ENCODE peak calls at places on chromosome 6, in ten cellular contexts. V is HFF-Myc, D is testis, S is lung, B is Panc1, M is pancreas, R is PC-9, Q is PC-3, W is heart left ventricle, N is fibroblast of villous mesenchyme. G is an unnamed sample.

GRCh38 chr6:24472181-24472580 is 17.2 kb downstream of the GPLD1 start:
- DNase-seq in R (no peak), D (no peak), N (no peak), V (no peak), M (no peak), W (no peak), S (no peak), Q (peak), B (no peak), G (peak)

GRCh38 chr6:52976591-52977035 is 18.5 kb downstream of the GSTA4 start:
- DNase-seq in M (peak), B (no peak), S (no peak), R (no peak), N (no peak), D (peak), V (no peak), W (no peak), Q (no peak), G (no peak)

GRCh38 chr6:158784505-158784904 is 34.7 kb downstream of the EZR start:
- DNase-seq in W (no peak), R (peak), V (no peak), M (no peak), Q (peak), B (no peak), N (no peak), S (no peak), D (no peak), G (peak)

GRCh38 chr6:50995036-50995435 is 176.4 kb downstream of the TFAP2B start:
- DNase-seq in R (no peak), Q (no peak), W (no peak), N (no peak), V (no peak), D (no peak), M (no peak), S (no peak), B (no peak), G (no peak)

GRCh38 chr6:125004198-125004597 is 42.0 kb downstream of the RNF217 start:
- DNase-seq in R (no peak), D (no peak), Q (no peak), M (no peak), V (no peak), S (no peak), B (no peak), N (peak), W (peak), G (no peak)

GRCh38 chr6:105601541-105602174 is 198.8 kb upstream of the PREP start:
- DNase-seq in D (peak), V (no peak), N (peak), R (peak), W (peak), B (no peak), S (peak), Q (no peak), M (peak), G (peak)

GRCh38 chr6:133889557-133890301 is 816 bp downstream of the TCF21 start:
- DNase-seq in Q (no peak), D (peak), B (no peak), S (no peak), W (peak), R (no peak), N (peak), M (no peak), V (no peak), G (peak)

GRCh38 chr6:67541591-67541990 is 1093.5 kb upstream of the ADGRB3 start:
- DNase-seq in Q (peak), B (no peak), M (no peak), S (no peak), D (no peak), R (no peak), N (peak), V (no peak), W (no peak), G (peak)

GRCh38 chr6:135372758-135373157 is 124.8 kb downstream of the AHI1 start:
- DNase-seq in S (no peak), W (no peak), N (no peak), R (no peak), D (no peak), M (no peak), V (no peak), B (no peak), Q (no peak), G (peak)

GRCh38 chr6:105628156-105628860 is 225.4 kb upstream of the PREP start:
- DNase-seq in V (no peak), M (no peak), N (peak), W (no peak), B (no peak), D (no peak), S (no peak), R (no peak), Q (no peak), G (no peak)

GRCh38 chr6:144607998-144608736 is 323.0 kb downstream of the UTRN start:
- DNase-seq in R (no peak), S (no peak), W (no peak), V (no peak), Q (no peak), B (no peak), N (no peak), D (no peak), M (no peak), G (no peak)

GRCh38 chr6:3202999-3203696 is 24.3 kb downstream of the TUBB2B start:
- DNase-seq in R (no peak), M (no peak), V (no peak), D (no peak), N (peak), S (no peak), B (no peak), Q (no peak), W (no peak), G (peak)

GRCh38 chr6:30175765-30176164 is 12.4 kb downstream of the TRIM15 start:
- DNase-seq in D (no peak), W (no peak), S (no peak), R (no peak), B (no peak), N (no peak), V (no peak), M (no peak), Q (no peak), G (no peak)

GRCh38 chr6:107618672-107619071 is 128.8 kb downstream of the SOBP start:
- DNase-seq in R (no peak), D (no peak), Q (no peak), V (no peak), N (no peak), W (no peak), S (no peak), B (no peak), M (no peak), G (no peak)

GRCh38 chr6:109299695-109300564 is 82.3 kb downstream of the CD164 start:
- DNase-seq in N (no peak), D (peak), M (peak), W (peak), B (no peak), R (no peak), V (no peak), S (no peak), Q (no peak), G (no peak)

GRCh38 chr6:167789358-167789757 is 37.4 kb upstream of the AFDN start:
- DNase-seq in Q (no peak), V (no peak), M (no peak), W (no peak), B (no peak), S (no peak), D (no peak), N (no peak), R (no peak), G (no peak)

GRCh38 chr6:44004625-44005506 is 122.4 kb downstream of the MRPL14 start:
- DNase-seq in S (no peak), N (no peak), M (no peak), V (no peak), B (no peak), W (peak), R (peak), D (no peak), Q (peak), G (no peak)

GRCh38 chr6:107866606-107867301 is 42.6 kb upstream of the SCML4 start:
- DNase-seq in B (no peak), R (no peak), W (no peak), Q (peak), S (no peak), N (peak), V (peak), M (no peak), D (no peak), G (peak)

GRCh38 chr6:130027948-130028347 is 9.6 kb downstream of the L3MBTL3 start:
- DNase-seq in S (no peak), V (no peak), B (no peak), D (no peak), N (no peak), W (no peak), R (no peak), Q (no peak), M (no peak), G (no peak)

GRCh38 chr6:82567621-82568020 is 204.0 kb downstream of the TPBG start:
- DNase-seq in N (peak), R (no peak), B (no peak), D (no peak), W (no peak), V (no peak), M (no peak), Q (peak), S (no peak), G (no peak)

GRCh38 chr6:33956206-33956605 is 152.4 kb upstream of the MLN start:
- DNase-seq in B (no peak), V (no peak), W (no peak), R (no peak), D (no peak), N (no peak), S (no peak), Q (no peak), M (no peak), G (no peak)
- H3K4me3 ChIP-seq in B (no peak), V (no peak), W (no peak), R (no peak), D (no peak), N (no peak), S (no peak), Q (no peak), M (no peak), G (no peak)

DNA sequence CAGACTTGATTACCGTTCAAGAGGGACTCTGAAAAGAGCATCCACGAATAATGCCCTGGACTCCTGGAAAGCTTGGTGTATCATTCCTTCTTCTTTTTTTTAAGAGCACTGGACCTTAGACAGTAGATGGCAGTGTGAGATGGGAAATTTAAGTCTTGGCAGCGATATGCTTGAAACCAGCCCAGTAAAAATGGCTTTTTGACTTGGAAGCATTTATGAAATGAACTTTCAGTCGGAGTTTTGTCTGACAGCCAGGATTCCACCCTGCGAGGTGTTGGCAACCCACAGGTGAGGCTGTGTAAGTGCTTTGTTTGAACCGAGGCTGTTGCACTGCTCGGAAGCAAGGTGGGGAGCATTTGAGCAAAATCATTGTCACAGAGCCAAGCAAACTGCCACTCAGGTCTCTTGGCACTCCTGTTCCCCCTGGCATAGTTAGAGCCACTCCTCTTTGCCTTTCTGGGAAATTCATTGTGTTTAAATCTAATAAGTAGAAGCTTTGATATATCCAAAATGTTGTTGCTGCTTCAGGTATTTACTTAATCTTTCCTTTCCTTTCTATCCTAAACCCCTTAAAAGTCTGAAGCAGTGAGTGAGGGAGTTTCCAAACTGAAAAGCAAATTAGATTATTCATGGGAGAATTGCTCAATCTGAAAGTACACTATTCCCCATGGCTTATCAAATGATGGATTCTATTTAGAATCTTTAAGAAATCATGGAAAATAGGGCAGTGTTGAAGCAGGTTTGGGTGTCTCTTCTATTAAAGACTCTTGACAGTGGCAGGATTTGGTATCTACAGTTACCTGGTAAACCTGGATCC is 272.8 kb upstream of the SLC35B3 start:
- DNase-seq in W (no peak), V (peak), Q (peak), N (peak), R (peak), S (peak), D (no peak), B (peak), M (peak), G (peak)
- TF ChIP-seq CTCF in W (peak), V (peak), Q (peak), N (no peak), R (no peak), S (peak), D (no peak), B (peak), M (no peak), G (peak)

GRCh38 chr6:26342106-26342999 is 22.6 kb upstream of the BTN3A2 start:
- DNase-seq in D (peak), W (no peak), N (no peak), B (no peak), V (no peak), R (no peak), M (no peak), Q (peak), S (no peak), G (peak)
- H3K4me3 ChIP-seq in D (peak), W (no peak), N (peak), B (peak), V (peak), R (no peak), M (no peak), Q (peak), S (no peak), G (peak)

DNA sequence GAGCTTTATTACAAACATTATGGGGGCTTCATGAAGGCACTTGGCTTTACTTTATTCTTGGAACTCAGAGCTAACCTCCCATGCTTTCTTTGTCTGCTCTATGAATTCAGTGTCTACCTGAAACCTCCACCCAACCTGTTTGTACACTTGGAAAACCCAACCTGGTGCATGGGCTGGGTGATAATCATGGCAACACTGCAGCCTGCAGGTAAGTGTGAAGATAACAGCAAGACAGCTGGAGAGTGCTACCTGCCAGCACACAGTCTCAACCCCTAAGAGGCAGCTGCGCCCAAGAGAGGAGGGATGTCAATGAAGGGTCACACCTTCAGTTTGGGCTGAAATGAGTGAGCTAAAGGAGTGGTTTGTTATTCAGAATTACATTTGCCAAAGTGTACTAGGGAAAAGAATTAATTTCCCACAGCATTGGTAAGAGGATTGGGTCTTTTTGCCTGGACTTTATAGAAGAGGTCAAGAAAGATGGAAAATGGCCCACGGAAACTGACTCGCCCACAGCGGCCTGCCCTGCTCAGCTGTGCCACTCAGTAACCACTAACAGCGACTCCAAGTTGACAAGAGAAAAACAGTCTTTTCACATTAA is 24.4 kb downstream of the FOXQ1 start:
- DNase-seq in D (no peak), M (peak), Q (peak), S (peak), R (peak), B (no peak), V (no peak), N (no peak), W (no peak), G (peak)
- TF ChIP-seq CTCF in D (no peak), M (no peak), Q (peak), S (peak), R (peak), B (peak), V (peak), N (peak), W (no peak), G (peak)

DNA sequence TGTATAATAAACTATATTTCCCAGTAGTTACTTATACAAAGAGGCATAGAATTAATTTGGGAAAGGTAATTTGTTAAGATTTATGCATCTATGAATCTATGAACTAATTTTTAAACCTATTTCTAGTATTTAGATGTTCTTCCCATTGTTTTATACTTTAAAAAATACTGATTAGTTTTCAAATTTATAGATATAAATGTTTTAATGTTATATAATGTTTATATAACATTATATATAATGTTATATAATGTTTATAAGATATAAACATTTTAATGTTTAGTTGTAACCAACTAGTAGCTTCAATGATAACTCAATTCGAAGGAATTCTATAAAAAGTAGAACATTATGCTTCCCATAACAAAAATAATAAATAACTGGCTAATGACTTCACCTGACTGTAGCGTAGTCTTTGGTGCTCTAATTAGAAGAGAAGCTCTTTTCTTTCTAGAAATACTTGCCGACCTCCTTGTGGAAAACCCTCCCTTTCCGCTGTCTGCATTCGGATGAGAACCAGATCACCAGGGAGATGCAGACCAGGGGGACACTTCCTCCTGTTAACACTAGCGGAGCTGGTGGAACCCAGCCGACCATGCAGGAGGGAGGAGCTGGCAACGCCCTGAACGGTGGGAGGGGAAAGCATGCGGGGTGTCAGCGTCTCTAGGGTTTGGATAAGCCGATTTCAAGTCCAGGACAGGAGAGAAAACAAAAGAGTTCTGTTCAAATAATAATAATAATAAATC is 158.4 kb downstream of the OR2B2 start:
- DNase-seq in V (peak), S (peak), M (peak), B (peak), Q (peak), R (peak), D (peak), W (peak), N (peak), G (peak)
- H3K4me3 ChIP-seq in V (peak), S (peak), M (no peak), B (peak), Q (peak), R (peak), D (peak), W (peak), N (peak), G (peak)

GRCh38 chr6:148974351-148974750 is 227.5 kb downstream of the UST start:
- DNase-seq in D (no peak), V (no peak), R (no peak), N (no peak), Q (no peak), B (no peak), W (no peak), M (no peak), S (no peak), G (no peak)

GRCh38 chr6:148971027-148971927 is 224.4 kb downstream of the UST start:
- DNase-seq in N (no peak), R (no peak), M (no peak), Q (peak), D (no peak), B (no peak), S (no peak), V (no peak), W (no peak), G (peak)

GRCh38 chr6:148972481-148972880 is 225.7 kb downstream of the UST start:
- DNase-seq in M (peak), V (no peak), S (no peak), W (no peak), N (no peak), B (no peak), D (peak), R (peak), Q (peak), G (peak)

GRCh38 chr6:148969679-148970078 is 222.8 kb downstream of the UST start:
- DNase-seq in W (no peak), M (no peak), D (peak), V (no peak), N (peak), Q (no peak), R (no peak), S (no peak), B (no peak), G (peak)

DNA sequence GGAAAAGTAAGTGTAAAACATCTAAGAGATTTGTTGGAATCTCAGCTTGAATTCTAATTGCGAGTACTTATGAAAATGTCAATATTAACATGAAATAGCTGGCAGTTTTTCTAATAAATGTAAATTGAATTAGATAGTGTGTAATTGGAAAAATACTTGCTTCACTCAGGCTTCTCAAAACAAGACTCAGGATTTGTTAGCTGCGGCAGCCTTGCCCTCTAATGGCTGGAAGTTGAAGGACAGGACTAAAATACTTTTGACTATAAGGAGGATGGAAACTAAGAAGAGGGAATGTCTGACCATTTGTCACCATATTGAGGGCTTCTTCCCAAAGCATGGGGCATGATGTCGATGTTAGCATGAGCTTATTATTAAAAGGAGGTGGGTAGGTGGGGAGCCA is 227.0 kb downstream of the UST start:
- DNase-seq in D (peak), M (no peak), V (no peak), W (no peak), N (peak), R (no peak), B (no peak), Q (peak), S (no peak), G (peak)
- TF ChIP-seq CTCF in D (peak), M (no peak), V (peak), W (peak), N (peak), R (peak), B (peak), Q (peak), S (no peak), G (peak)

DNA sequence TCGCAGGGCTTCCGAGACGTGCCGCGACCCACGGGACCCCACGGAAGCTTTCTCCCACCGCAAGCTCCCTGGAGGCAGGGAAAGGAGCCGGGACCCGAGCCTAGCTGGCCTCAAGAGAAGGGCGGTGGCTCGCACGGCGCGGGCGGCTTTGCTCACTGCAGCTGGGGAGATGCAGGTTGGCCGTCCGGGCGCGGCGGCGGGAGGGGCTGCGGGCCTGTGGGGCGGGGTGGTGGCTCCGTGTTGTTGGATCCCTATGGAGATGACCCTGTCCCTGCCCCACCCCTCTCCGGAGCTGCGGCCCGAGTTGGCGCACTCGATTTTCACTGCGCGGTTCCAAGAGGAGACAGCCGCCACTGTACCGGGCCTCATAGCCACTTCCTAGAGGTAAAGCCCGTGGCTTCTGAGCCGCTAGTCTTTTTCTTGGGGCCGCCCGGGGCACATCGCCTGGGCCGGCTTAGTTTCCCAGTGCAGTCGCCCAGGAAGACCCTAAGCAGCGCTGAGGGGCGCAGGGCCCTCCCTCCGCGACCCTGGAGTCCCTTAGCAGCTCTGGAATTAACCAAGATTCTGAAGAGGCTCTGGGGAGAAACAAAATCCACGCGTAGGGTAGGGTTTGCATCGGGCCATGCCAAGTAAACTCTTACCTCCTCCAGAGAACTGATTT is at the start of gene ECT2L:
- DNase-seq in S (peak), N (peak), M (peak), R (peak), D (peak), V (peak), Q (no peak), B (no peak), W (peak), G (peak)
- H3K4me3 ChIP-seq in S (no peak), N (peak), M (no peak), R (no peak), D (peak), V (peak), Q (no peak), B (peak), W (peak), G (peak)

G was measured in choroid plexus epithelial cell.